ENCODE peak calls at places on chromosomes 5 and 9, in five cellular contexts. One of them, this sample, is unnamed.

GRCh38 chr9:128902351-128903078 is 18.3 kb upstream of the PHYHD1 start:
- DNase-seq in HEK293T: no peak
- DNase-seq in HepG2: no peak
- DNase-seq in GM12878: no peak
- DNase-seq in H1: no peak
- DNase-seq in this sample: no peak

GRCh38 chr5:142807378-142807911 is 37.3 kb downstream of the ARHGAP26 start:
- DNase-seq in HEK293T: no peak
- DNase-seq in HepG2: peak
- DNase-seq in GM12878: no peak
- DNase-seq in H1: no peak
- DNase-seq in this sample: no peak

GRCh38 chr5:35854248-35854647 is 2.4 kb upstream of the IL7R start:
- DNase-seq in HEK293T: no peak
- DNase-seq in HepG2: no peak
- DNase-seq in GM12878: no peak
- DNase-seq in H1: no peak
- DNase-seq in this sample: no peak

GRCh38 chr9:121709798-121710197 is 58.4 kb downstream of the DAB2IP start:
- DNase-seq in HEK293T: no peak
- DNase-seq in HepG2: no peak
- DNase-seq in GM12878: no peak
- DNase-seq in H1: no peak
- DNase-seq in this sample: no peak

GRCh38 chr5:162685302-162685701 is 617.7 kb downstream of the GABRG2 start:
- DNase-seq in HEK293T: no peak
- DNase-seq in HepG2: no peak
- DNase-seq in GM12878: no peak
- DNase-seq in H1: no peak
- DNase-seq in this sample: no peak

GRCh38 chr9:117120061-117120460 is 294.8 kb downstream of the ASTN2 start:
- DNase-seq in HEK293T: no peak
- DNase-seq in HepG2: no peak
- DNase-seq in GM12878: no peak
- DNase-seq in H1: no peak
- DNase-seq in this sample: no peak

GRCh38 chr9:19231126-19232035 is 888 bp downstream of the DENND4C start:
- DNase-seq in HEK293T: no peak
- DNase-seq in HepG2: no peak
- DNase-seq in GM12878: no peak
- DNase-seq in H1: no peak
- DNase-seq in this sample: peak

GRCh38 chr5:65867509-65868195 is 58.7 kb upstream of the ERBIN start:
- DNase-seq in HEK293T: no peak
- DNase-seq in HepG2: peak
- DNase-seq in GM12878: no peak
- DNase-seq in H1: no peak
- DNase-seq in this sample: no peak

GRCh38 chr9:87781331-87781730 is 55.4 kb downstream of the CTSL start:
- DNase-seq in HEK293T: no peak
- DNase-seq in HepG2: no peak
- DNase-seq in GM12878: no peak
- DNase-seq in H1: no peak
- DNase-seq in this sample: no peak

GRCh38 chr5:148952097-148952828 is 110.6 kb downstream of the SH3TC2 start:
- DNase-seq in HEK293T: no peak
- DNase-seq in HepG2: no peak
- DNase-seq in GM12878: no peak
- DNase-seq in H1: no peak
- DNase-seq in this sample: no peak

GRCh38 chr5:10320793-10321192 is 13.1 kb upstream of the CMBL start:
- DNase-seq in HEK293T: no peak
- DNase-seq in HepG2: no peak
- DNase-seq in GM12878: no peak
- DNase-seq in H1: no peak
- DNase-seq in this sample: no peak

GRCh38 chr5:36854402-36855140 is 22.0 kb upstream of the NIPBL start:
- DNase-seq in HEK293T: no peak
- DNase-seq in HepG2: no peak
- DNase-seq in GM12878: no peak
- DNase-seq in H1: no peak
- DNase-seq in this sample: no peak

GRCh38 chr5:76964018-76964417 is 11.2 kb downstream of the CRHBP start:
- DNase-seq in HEK293T: no peak
- DNase-seq in HepG2: no peak
- DNase-seq in GM12878: no peak
- DNase-seq in H1: no peak
- DNase-seq in this sample: no peak

GRCh38 chr5:25544652-25545249 is 900.0 kb upstream of the CDH10 start:
- DNase-seq in HEK293T: peak
- DNase-seq in HepG2: peak
- DNase-seq in GM12878: peak
- DNase-seq in H1: peak
- DNase-seq in this sample: peak

GRCh38 chr5:123120197-123120596 is 31.2 kb downstream of the PRDM6 start:
- DNase-seq in HEK293T: peak
- DNase-seq in HepG2: no peak
- DNase-seq in GM12878: no peak
- DNase-seq in H1: no peak
- DNase-seq in this sample: no peak

GRCh38 chr5:483434-484184 is 40.6 kb downstream of the EXOC3 start:
- DNase-seq in HEK293T: no peak
- DNase-seq in HepG2: no peak
- DNase-seq in GM12878: no peak
- DNase-seq in H1: no peak
- DNase-seq in this sample: no peak

GRCh38 chr5:117588611-117589010 is 1014.0 kb upstream of the SEMA6A start:
- DNase-seq in HEK293T: no peak
- DNase-seq in HepG2: no peak
- DNase-seq in GM12878: no peak
- DNase-seq in H1: no peak
- DNase-seq in this sample: no peak

GRCh38 chr5:163951069-163951468 is 445.6 kb downstream of the MAT2B start:
- DNase-seq in HEK293T: no peak
- DNase-seq in HepG2: no peak
- DNase-seq in GM12878: no peak
- DNase-seq in H1: no peak
- DNase-seq in this sample: no peak

GRCh38 chr5:36161317-36161716 is 9.4 kb downstream of the SKP2 start:
- DNase-seq in HEK293T: no peak
- DNase-seq in HepG2: no peak
- DNase-seq in GM12878: no peak
- DNase-seq in H1: no peak
- DNase-seq in this sample: no peak

GRCh38 chr5:96957125-96958041 is 21.5 kb downstream of the LNPEP start:
- DNase-seq in HEK293T: no peak
- DNase-seq in HepG2: no peak
- DNase-seq in GM12878: peak
- DNase-seq in H1: no peak
- DNase-seq in this sample: no peak

GRCh38 chr9:86242012-86242411 is 17.4 kb downstream of the C9orf153 start:
- DNase-seq in HEK293T: no peak
- DNase-seq in HepG2: no peak
- DNase-seq in GM12878: no peak
- DNase-seq in H1: no peak
- DNase-seq in this sample: no peak

GRCh38 chr5:36066540-36067210 is at the start of gene UGT3A2:
- DNase-seq in HEK293T: peak
- DNase-seq in HepG2: no peak
- DNase-seq in GM12878: no peak
- DNase-seq in H1: peak
- DNase-seq in this sample: no peak

GRCh38 chr5:31273161-31273560 is 79.7 kb downstream of the CDH6 start:
- DNase-seq in HEK293T: no peak
- DNase-seq in HepG2: no peak
- DNase-seq in GM12878: no peak
- DNase-seq in H1: no peak
- DNase-seq in this sample: no peak

GRCh38 chr5:180813418-180813817 is 10.8 kb upstream of the MGAT1 start:
- DNase-seq in HEK293T: no peak
- DNase-seq in HepG2: no peak
- DNase-seq in GM12878: no peak
- DNase-seq in H1: no peak
- DNase-seq in this sample: no peak

GRCh38 chr5:32785639-32786216 is 74.6 kb downstream of the NPR3 start:
- DNase-seq in HEK293T: no peak
- DNase-seq in HepG2: no peak
- DNase-seq in GM12878: peak
- DNase-seq in H1: no peak
- DNase-seq in this sample: no peak

GRCh38 chr9:19471737-19472648 is 63.2 kb downstream of the ACER2 start:
- DNase-seq in HEK293T: peak
- DNase-seq in HepG2: peak
- DNase-seq in GM12878: no peak
- DNase-seq in H1: peak
- DNase-seq in this sample: peak

GRCh38 chr5:33311893-33312292 is 128.9 kb upstream of the TARS1 start:
- DNase-seq in HEK293T: no peak
- DNase-seq in HepG2: no peak
- DNase-seq in GM12878: no peak
- DNase-seq in H1: no peak
- DNase-seq in this sample: no peak

GRCh38 chr5:125530833-125531610 is 784.6 kb upstream of the ZNF608 start:
- DNase-seq in HEK293T: no peak
- DNase-seq in HepG2: no peak
- DNase-seq in GM12878: no peak
- DNase-seq in H1: no peak
- DNase-seq in this sample: no peak

GRCh38 chr9:37187269-37187668 is 66.9 kb downstream of the ZCCHC7 start:
- DNase-seq in HEK293T: no peak
- DNase-seq in HepG2: no peak
- DNase-seq in GM12878: no peak
- DNase-seq in H1: no peak
- DNase-seq in this sample: no peak

GRCh38 chr5:151158287-151158661 is 695 bp upstream of the ANXA6 start:
- DNase-seq in HEK293T: no peak
- DNase-seq in HepG2: peak
- DNase-seq in GM12878: no peak
- DNase-seq in H1: no peak
- DNase-seq in this sample: no peak

GRCh38 chr5:72018158-72018803 is 89.0 kb upstream of the MAP1B start:
- DNase-seq in HEK293T: peak
- DNase-seq in HepG2: peak
- DNase-seq in GM12878: peak
- DNase-seq in H1: peak
- DNase-seq in this sample: peak

GRCh38 chr9:108654566-108654965 is 201.2 kb downstream of the ACTL7B start:
- DNase-seq in HEK293T: no peak
- DNase-seq in HepG2: no peak
- DNase-seq in GM12878: no peak
- DNase-seq in H1: no peak
- DNase-seq in this sample: no peak

DNA sequence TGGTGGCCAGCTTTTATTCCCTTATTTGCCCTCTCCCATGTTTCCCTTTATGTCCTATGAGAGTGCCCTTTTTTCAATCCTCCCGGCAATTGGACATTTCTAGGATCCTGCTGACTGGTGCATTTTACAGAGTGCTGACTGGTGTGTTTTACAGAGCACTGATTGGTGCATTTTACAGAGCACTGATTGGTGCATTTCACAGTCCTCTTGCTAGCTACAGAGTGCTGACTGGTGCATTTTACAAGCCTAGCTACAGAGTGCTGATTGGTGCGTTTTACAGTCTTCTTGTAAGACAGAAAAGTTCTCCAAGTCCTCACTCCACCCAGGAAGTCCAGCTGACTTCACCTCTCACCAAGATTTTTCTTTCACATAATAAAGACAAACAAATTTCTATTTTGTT is 15.4 kb upstream of the FANCC start:
- DNase-seq in HEK293T: no peak
- DNase-seq in HepG2: no peak
- DNase-seq in GM12878: no peak
- DNase-seq in H1: no peak
- DNase-seq in this sample: no peak
- TF ChIP-seq SUZ12 in HEK293T: no peak
- TF ChIP-seq SUZ12 in HepG2: no peak
- TF ChIP-seq SUZ12 in GM12878: no peak
- TF ChIP-seq SUZ12 in H1: no peak
- TF ChIP-seq SUZ12 in this sample: no peak

GRCh38 chr5:43523662-43524072 is 8.7 kb upstream of the C5orf34 start:
- DNase-seq in HEK293T: no peak
- DNase-seq in HepG2: no peak
- DNase-seq in GM12878: no peak
- DNase-seq in H1: no peak
- DNase-seq in this sample: no peak
- TF ChIP-seq SUZ12 in HEK293T: no peak
- TF ChIP-seq SUZ12 in HepG2: no peak
- TF ChIP-seq SUZ12 in GM12878: no peak
- TF ChIP-seq SUZ12 in H1: no peak
- TF ChIP-seq SUZ12 in this sample: no peak

GRCh38 chr9:14926941-14927624 is 16.9 kb upstream of the FREM1 start:
- DNase-seq in HEK293T: no peak
- DNase-seq in HepG2: no peak
- DNase-seq in GM12878: no peak
- DNase-seq in H1: no peak
- DNase-seq in this sample: no peak

GRCh38 chr9:14924821-14925220 is 14.6 kb upstream of the FREM1 start:
- DNase-seq in HEK293T: no peak
- DNase-seq in HepG2: peak
- DNase-seq in GM12878: no peak
- DNase-seq in H1: no peak
- DNase-seq in this sample: no peak

GRCh38 chr9:14923701-14924100 is 13.5 kb upstream of the FREM1 start:
- DNase-seq in HEK293T: no peak
- DNase-seq in HepG2: no peak
- DNase-seq in GM12878: no peak
- DNase-seq in H1: no peak
- DNase-seq in this sample: no peak
- TF ChIP-seq SUZ12 in HEK293T: no peak
- TF ChIP-seq SUZ12 in HepG2: no peak
- TF ChIP-seq SUZ12 in GM12878: no peak
- TF ChIP-seq SUZ12 in H1: no peak
- TF ChIP-seq SUZ12 in this sample: no peak

GRCh38 chr5:146565764-146566163 is 49.8 kb upstream of the GPR151 start:
- DNase-seq in HEK293T: peak
- DNase-seq in HepG2: peak
- DNase-seq in GM12878: no peak
- DNase-seq in H1: no peak
- DNase-seq in this sample: peak

GRCh38 chr5:146562461-146562860 is 46.5 kb upstream of the GPR151 start:
- DNase-seq in HEK293T: no peak
- DNase-seq in HepG2: no peak
- DNase-seq in GM12878: no peak
- DNase-seq in H1: no peak
- DNase-seq in this sample: no peak

GRCh38 chr5:146560205-146560812 is 44.3 kb upstream of the GPR151 start:
- DNase-seq in HEK293T: no peak
- DNase-seq in HepG2: no peak
- DNase-seq in GM12878: no peak
- DNase-seq in H1: no peak
- DNase-seq in this sample: peak

GRCh38 chr5:146564036-146564762 is 48.2 kb upstream of the GPR151 start:
- DNase-seq in HEK293T: no peak
- DNase-seq in HepG2: no peak
- DNase-seq in GM12878: no peak
- DNase-seq in H1: no peak
- DNase-seq in this sample: no peak

GRCh38 chr5:146561711-146562110 is 45.7 kb upstream of the GPR151 start:
- DNase-seq in HEK293T: no peak
- DNase-seq in HepG2: no peak
- DNase-seq in GM12878: no peak
- DNase-seq in H1: no peak
- DNase-seq in this sample: no peak
- TF ChIP-seq SUZ12 in HEK293T: no peak
- TF ChIP-seq SUZ12 in HepG2: no peak
- TF ChIP-seq SUZ12 in GM12878: no peak
- TF ChIP-seq SUZ12 in H1: no peak
- TF ChIP-seq SUZ12 in this sample: no peak

This sample was measured in NT2/D1.